ENCODE peak calls at places on chromosomes 4 and X, in ten cellular contexts. Q is ACHN; A is effector memory CD4-positive, alpha-beta T cell; M is OCI-M1; F is iPS DF 6.9; U is naive thymus-derived CD8-positive, alpha-beta T cell; D is iPS-NIHi11; S is NB4; Z is M059J; P is neural crest cell. H is an unnamed sample.

GRCh38 chrX:133543654-133544053 is 128.4 kb upstream of the GPC4 start:
- DNase-seq in Q (no peak), A (no peak), M (no peak), F (no peak), U (no peak), D (no peak), S (no peak), Z (peak; percentile 2), P (no peak), H (no peak)

GRCh38 chrX:42399632-42400024 is 378.3 kb downstream of the PPP1R2C start:
- DNase-seq in Q (no peak), A (no peak), M (no peak), F (no peak), U (no peak), D (no peak), S (no peak), Z (peak; percentile 18), P (no peak), H (no peak)

GRCh38 chrX:69323786-69324720 is 158.8 kb upstream of the PJA1 start:
- DNase-seq in Q (no peak), A (no peak), M (no peak), F (no peak), U (no peak), D (no peak), S (no peak), Z (no peak), P (no peak), H (no peak)

GRCh38 chr4:148442830-148443549 is 776 bp upstream of the NR3C2 start:
- DNase-seq in Q (no peak), A (no peak), M (peak; percentile 68), F (no peak), U (no peak), D (peak; percentile 21), S (no peak), Z (no peak), P (no peak), H (no peak)

GRCh38 chr4:96293806-96294205 is 453.9 kb downstream of the PDHA2 start:
- DNase-seq in Q (no peak), A (no peak), M (peak; percentile 13), F (no peak), U (no peak), D (no peak), S (no peak), Z (no peak), P (no peak), H (no peak)

GRCh38 chrX:43175428-43175827 is 397.5 kb upstream of the PPP1R2C start:
- DNase-seq in Q (no peak), A (no peak), M (no peak), F (no peak), U (no peak), D (no peak), S (no peak), Z (no peak), P (no peak), H (no peak)

GRCh38 chrX:71533850-71534515 is 1.1 kb downstream of the OGT start:
- DNase-seq in Q (peak; percentile 37), A (peak; percentile 38), M (peak; percentile 76), F (no peak), U (peak; percentile 43), D (peak; percentile 16), S (peak; percentile 75), Z (peak; percentile 67), P (peak; percentile 42), H (no peak)

GRCh38 chr4:183906736-183907651 is 1.9 kb downstream of the STOX2 start:
- DNase-seq in Q (no peak), A (no peak), M (no peak), F (no peak), U (no peak), D (peak; percentile 60), S (no peak), Z (no peak), P (peak; percentile 36), H (no peak)

GRCh38 chrX:86121916-86122315 is 26.3 kb upstream of the DACH2 start:
- DNase-seq in Q (no peak), A (no peak), M (no peak), F (no peak), U (no peak), D (no peak), S (no peak), Z (no peak), P (no peak), H (no peak)

GRCh38 chrX:78321809-78322208 is 5.6 kb downstream of the CYSLTR1 start:
- DNase-seq in Q (no peak), A (peak; percentile 37), M (peak; percentile 87), F (no peak), U (peak; percentile 6), D (no peak), S (peak; percentile 93), Z (peak; percentile 32), P (no peak), H (no peak)

GRCh38 chrX:26442340-26442739 is 226.4 kb downstream of the MAGEB5 start:
- DNase-seq in Q (peak; percentile 10), A (no peak), M (peak; percentile 64), F (no peak), U (no peak), D (peak; percentile 6), S (peak; percentile 23), Z (no peak), P (no peak), H (peak; percentile 9)

H was measured in COLO829.